ENCODE peak calls at places on chromosomes 6 and 20, in seven cellular contexts. One of them, this sample, is unnamed.
A peak's percentile ranks its signal among the peaks of the same experiment; 100 is the strongest.

GRCh38 chr6:140768133-140768532 is 1364.6 kb upstream of the GJE1 start:
- DNase-seq in mammary epithelial cell: no peak
- DNase-seq in fibroblast of lung: no peak
- DNase-seq in right lobe of liver: no peak
- DNase-seq in cardiac muscle cell: no peak
- DNase-seq in IMR-90: no peak
- DNase-seq in pancreas: no peak
- DNase-seq in this sample: no peak

GRCh38 chr6:39342692-39343460 is 20.4 kb upstream of the KCNK16 start:
- DNase-seq in mammary epithelial cell: no peak
- DNase-seq in fibroblast of lung: peak; percentile 4
- DNase-seq in right lobe of liver: no peak
- DNase-seq in cardiac muscle cell: no peak
- DNase-seq in IMR-90: no peak
- DNase-seq in pancreas: no peak
- DNase-seq in this sample: no peak

GRCh38 chr6:7922596-7922995 is 12.0 kb upstream of the TXNDC5 start:
- DNase-seq in mammary epithelial cell: no peak
- DNase-seq in fibroblast of lung: peak; percentile 49
- DNase-seq in right lobe of liver: no peak
- DNase-seq in cardiac muscle cell: no peak
- DNase-seq in IMR-90: peak; percentile 37
- DNase-seq in pancreas: no peak
- DNase-seq in this sample: no peak

GRCh38 chr6:72672906-72673305 is 51.0 kb downstream of the KCNQ5 start:
- DNase-seq in mammary epithelial cell: no peak
- DNase-seq in fibroblast of lung: no peak
- DNase-seq in right lobe of liver: no peak
- DNase-seq in cardiac muscle cell: no peak
- DNase-seq in IMR-90: no peak
- DNase-seq in pancreas: no peak
- DNase-seq in this sample: no peak

GRCh38 chr6:98838027-98838426 is 3.7 kb downstream of the POU3F2 start:
- DNase-seq in mammary epithelial cell: no peak
- DNase-seq in fibroblast of lung: no peak
- DNase-seq in right lobe of liver: no peak
- DNase-seq in cardiac muscle cell: no peak
- DNase-seq in IMR-90: no peak
- DNase-seq in pancreas: no peak
- DNase-seq in this sample: no peak

GRCh38 chr20:25282034-25282781 is 34.3 kb downstream of the PYGB start:
- DNase-seq in mammary epithelial cell: no peak
- DNase-seq in fibroblast of lung: no peak
- DNase-seq in right lobe of liver: peak; percentile 37
- DNase-seq in cardiac muscle cell: no peak
- DNase-seq in IMR-90: no peak
- DNase-seq in pancreas: peak; percentile 1
- DNase-seq in this sample: no peak

GRCh38 chr6:48835421-48835958 is 627.6 kb downstream of the MMUT start:
- DNase-seq in mammary epithelial cell: no peak
- DNase-seq in fibroblast of lung: peak; percentile 62
- DNase-seq in right lobe of liver: no peak
- DNase-seq in cardiac muscle cell: no peak
- DNase-seq in IMR-90: no peak
- DNase-seq in pancreas: no peak
- DNase-seq in this sample: no peak

GRCh38 chr20:48380661-48381060 is 447.1 kb downstream of the PREX1 start:
- DNase-seq in mammary epithelial cell: no peak
- DNase-seq in fibroblast of lung: no peak
- DNase-seq in right lobe of liver: no peak
- DNase-seq in cardiac muscle cell: no peak
- DNase-seq in IMR-90: no peak
- DNase-seq in pancreas: no peak
- DNase-seq in this sample: no peak

GRCh38 chr6:43559328-43559727 is 16.5 kb downstream of the XPO5 start:
- DNase-seq in mammary epithelial cell: no peak
- DNase-seq in fibroblast of lung: no peak
- DNase-seq in right lobe of liver: no peak
- DNase-seq in cardiac muscle cell: no peak
- DNase-seq in IMR-90: no peak
- DNase-seq in pancreas: no peak
- DNase-seq in this sample: no peak

GRCh38 chr6:75275067-75275466 is 9.5 kb downstream of the TMEM30A start:
- DNase-seq in mammary epithelial cell: peak; percentile 79
- DNase-seq in fibroblast of lung: peak; percentile 86
- DNase-seq in right lobe of liver: no peak
- DNase-seq in cardiac muscle cell: no peak
- DNase-seq in IMR-90: peak; percentile 97
- DNase-seq in pancreas: no peak
- DNase-seq in this sample: no peak

GRCh38 chr6:75281643-75282042 is 2.9 kb downstream of the TMEM30A start:
- DNase-seq in mammary epithelial cell: no peak
- DNase-seq in fibroblast of lung: no peak
- DNase-seq in right lobe of liver: no peak
- DNase-seq in cardiac muscle cell: no peak
- DNase-seq in IMR-90: no peak
- DNase-seq in pancreas: no peak
- DNase-seq in this sample: no peak

GRCh38 chr6:75280131-75280855 is 4.3 kb downstream of the TMEM30A start:
- DNase-seq in mammary epithelial cell: no peak
- DNase-seq in fibroblast of lung: peak; percentile 33
- DNase-seq in right lobe of liver: no peak
- DNase-seq in cardiac muscle cell: no peak
- DNase-seq in IMR-90: peak; percentile 45
- DNase-seq in pancreas: no peak
- DNase-seq in this sample: no peak

GRCh38 chr6:75279418-75279817 is 5.2 kb downstream of the TMEM30A start:
- DNase-seq in mammary epithelial cell: no peak
- DNase-seq in fibroblast of lung: no peak
- DNase-seq in right lobe of liver: no peak
- DNase-seq in cardiac muscle cell: no peak
- DNase-seq in IMR-90: no peak
- DNase-seq in pancreas: no peak
- DNase-seq in this sample: no peak

DNA sequence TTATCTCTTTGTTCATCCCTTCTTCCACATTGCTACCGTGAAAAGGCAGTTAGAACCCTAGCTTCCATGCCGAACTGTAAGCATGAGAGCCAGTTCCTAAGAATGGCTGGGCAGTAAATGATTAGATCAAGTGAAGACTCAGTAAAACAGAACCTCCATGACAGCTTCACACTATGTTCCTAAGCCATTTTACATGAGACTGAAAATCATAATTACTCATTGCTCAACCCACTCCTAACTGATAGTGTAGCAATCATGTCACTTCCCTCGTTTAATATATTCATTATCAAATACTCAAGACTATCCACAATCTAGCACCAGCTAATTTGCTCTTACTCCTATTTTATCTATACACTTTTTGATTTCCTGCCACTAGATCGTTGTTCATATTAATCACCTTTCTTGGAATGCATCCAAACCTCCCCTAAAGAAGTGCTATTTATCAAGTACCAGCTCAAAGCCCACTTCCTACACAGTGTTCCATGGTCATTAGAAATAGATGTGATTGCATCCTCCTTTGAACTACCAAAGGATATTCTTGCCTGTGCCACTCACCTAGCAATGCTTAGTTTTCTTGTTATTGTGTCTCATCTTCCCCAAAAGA is 6.0 kb downstream of the TMEM30A start:
- DNase-seq in mammary epithelial cell: peak; percentile 26
- DNase-seq in fibroblast of lung: no peak
- DNase-seq in right lobe of liver: no peak
- DNase-seq in cardiac muscle cell: no peak
- DNase-seq in IMR-90: no peak
- DNase-seq in pancreas: no peak
- DNase-seq in this sample: no peak
- H3K4me1 ChIP-seq in mammary epithelial cell: peaks cover 25% of the 10 kb centered on the region
- H3K4me1 ChIP-seq in fibroblast of lung: peaks cover 13% of the 10 kb centered on the region
- H3K4me1 ChIP-seq in right lobe of liver: no peaks in the 10 kb centered on the region
- H3K4me1 ChIP-seq in cardiac muscle cell: peaks cover 49% of the 10 kb centered on the region
- H3K4me1 ChIP-seq in IMR-90: peaks cover 17% of the 10 kb centered on the region
- H3K4me1 ChIP-seq in pancreas: peaks cover 47% of the 10 kb centered on the region
- H3K4me1 ChIP-seq in this sample: peaks cover 98% of the 10 kb centered on the region

GRCh38 chr6:31592396-31592771 is 422 bp downstream of the NCR3 start:
- DNase-seq in mammary epithelial cell: no peak
- DNase-seq in fibroblast of lung: no peak
- DNase-seq in right lobe of liver: no peak
- DNase-seq in cardiac muscle cell: no peak
- DNase-seq in IMR-90: no peak
- DNase-seq in pancreas: no peak
- DNase-seq in this sample: no peak
- H3K4me1 ChIP-seq in mammary epithelial cell: no peaks in the 10 kb centered on the region
- H3K4me1 ChIP-seq in fibroblast of lung: no peaks in the 10 kb centered on the region
- H3K4me1 ChIP-seq in right lobe of liver: no peaks in the 10 kb centered on the region
- H3K4me1 ChIP-seq in cardiac muscle cell: no peaks in the 10 kb centered on the region
- H3K4me1 ChIP-seq in IMR-90: no peaks in the 10 kb centered on the region
- H3K4me1 ChIP-seq in pancreas: no peaks in the 10 kb centered on the region
- H3K4me1 ChIP-seq in this sample: peaks cover 12% of the 10 kb centered on the region

GRCh38 chr6:149194815-149195558 is 122.5 kb upstream of the TAB2 start:
- DNase-seq in mammary epithelial cell: no peak
- DNase-seq in fibroblast of lung: no peak
- DNase-seq in right lobe of liver: no peak
- DNase-seq in cardiac muscle cell: peak; percentile 76
- DNase-seq in IMR-90: no peak
- DNase-seq in pancreas: no peak
- DNase-seq in this sample: no peak

GRCh38 chr6:149197482-149197881 is 120.0 kb upstream of the TAB2 start:
- DNase-seq in mammary epithelial cell: no peak
- DNase-seq in fibroblast of lung: no peak
- DNase-seq in right lobe of liver: no peak
- DNase-seq in cardiac muscle cell: no peak
- DNase-seq in IMR-90: no peak
- DNase-seq in pancreas: no peak
- DNase-seq in this sample: no peak

GRCh38 chr6:149198265-149198664 is 119.2 kb upstream of the TAB2 start:
- DNase-seq in mammary epithelial cell: no peak
- DNase-seq in fibroblast of lung: no peak
- DNase-seq in right lobe of liver: no peak
- DNase-seq in cardiac muscle cell: no peak
- DNase-seq in IMR-90: no peak
- DNase-seq in pancreas: no peak
- DNase-seq in this sample: no peak

GRCh38 chr6:149200282-149200936 is 117.1 kb upstream of the TAB2 start:
- DNase-seq in mammary epithelial cell: no peak
- DNase-seq in fibroblast of lung: no peak
- DNase-seq in right lobe of liver: no peak
- DNase-seq in cardiac muscle cell: no peak
- DNase-seq in IMR-90: no peak
- DNase-seq in pancreas: no peak
- DNase-seq in this sample: no peak

DNA sequence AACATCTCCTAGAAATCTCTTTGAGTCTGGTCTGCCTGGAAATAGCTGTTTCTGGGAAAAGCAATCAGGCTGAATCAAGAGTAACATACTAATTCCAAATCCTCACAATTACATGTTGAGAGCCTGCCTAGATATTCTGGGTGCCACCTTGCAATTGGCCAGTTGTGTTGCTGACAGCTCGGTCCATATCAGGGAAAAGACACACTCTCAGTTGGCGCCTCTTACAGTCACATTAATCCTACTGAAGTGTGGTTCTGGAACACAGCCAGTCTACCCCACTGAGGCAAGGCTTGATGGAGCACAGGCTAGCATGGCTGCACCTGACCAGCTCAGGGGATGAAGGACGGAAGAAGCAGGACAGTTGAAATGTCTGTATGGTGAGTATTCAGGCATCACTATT is 121.4 kb upstream of the TAB2 start:
- DNase-seq in mammary epithelial cell: no peak
- DNase-seq in fibroblast of lung: no peak
- DNase-seq in right lobe of liver: no peak
- DNase-seq in cardiac muscle cell: peak; percentile 58
- DNase-seq in IMR-90: no peak
- DNase-seq in pancreas: no peak
- DNase-seq in this sample: no peak
- H3K4me1 ChIP-seq in mammary epithelial cell: no peaks in the 10 kb centered on the region
- H3K4me1 ChIP-seq in fibroblast of lung: no peaks in the 10 kb centered on the region
- H3K4me1 ChIP-seq in right lobe of liver: no peaks in the 10 kb centered on the region
- H3K4me1 ChIP-seq in cardiac muscle cell: peaks cover 18% of the 10 kb centered on the region
- H3K4me1 ChIP-seq in IMR-90: no peaks in the 10 kb centered on the region
- H3K4me1 ChIP-seq in pancreas: no peaks in the 10 kb centered on the region
- H3K4me1 ChIP-seq in this sample: no peaks in the 10 kb centered on the region

DNA sequence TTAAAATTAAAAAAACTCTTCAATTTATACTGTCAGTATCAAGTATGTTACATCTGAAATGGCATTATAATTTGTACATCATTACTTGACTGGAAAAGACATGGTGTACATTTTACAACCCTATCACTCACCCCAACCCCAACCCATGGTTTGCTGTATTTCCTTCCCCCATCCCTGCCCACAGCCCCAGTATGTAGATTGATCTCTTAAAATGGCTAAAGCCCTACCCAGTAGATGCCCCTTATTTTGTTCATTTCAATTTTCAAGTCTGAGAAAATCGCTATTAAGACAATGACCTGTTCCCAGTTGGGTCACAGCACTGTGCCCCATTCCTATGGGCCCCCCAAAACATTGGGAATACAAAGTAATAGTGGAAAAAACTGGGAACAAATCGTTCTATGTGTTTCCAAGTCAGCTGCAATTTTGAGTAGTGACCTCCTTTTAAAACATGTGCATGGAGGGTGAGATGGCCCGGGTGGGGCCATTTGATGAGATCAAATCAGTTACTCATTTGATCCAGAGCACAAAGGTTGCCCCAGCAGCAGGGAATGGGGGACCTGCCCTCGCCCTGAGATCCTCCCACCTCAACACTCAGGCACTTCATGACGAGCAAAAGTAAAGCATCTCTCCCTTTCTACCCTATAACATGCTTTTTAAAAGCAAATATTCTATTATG is 13.3 kb downstream of the EZR start:
- DNase-seq in mammary epithelial cell: no peak
- DNase-seq in fibroblast of lung: no peak
- DNase-seq in right lobe of liver: no peak
- DNase-seq in cardiac muscle cell: no peak
- DNase-seq in IMR-90: no peak
- DNase-seq in pancreas: no peak
- DNase-seq in this sample: no peak
- H3K4me1 ChIP-seq in mammary epithelial cell: peaks cover 50% of the 10 kb centered on the region
- H3K4me1 ChIP-seq in fibroblast of lung: peaks cover 9% of the 10 kb centered on the region
- H3K4me1 ChIP-seq in right lobe of liver: no peaks in the 10 kb centered on the region
- H3K4me1 ChIP-seq in cardiac muscle cell: peaks cover 47% of the 10 kb centered on the region
- H3K4me1 ChIP-seq in IMR-90: peaks cover 6% of the 10 kb centered on the region
- H3K4me1 ChIP-seq in pancreas: peaks cover 72% of the 10 kb centered on the region
- H3K4me1 ChIP-seq in this sample: peaks cover 84% of the 10 kb centered on the region

DNA sequence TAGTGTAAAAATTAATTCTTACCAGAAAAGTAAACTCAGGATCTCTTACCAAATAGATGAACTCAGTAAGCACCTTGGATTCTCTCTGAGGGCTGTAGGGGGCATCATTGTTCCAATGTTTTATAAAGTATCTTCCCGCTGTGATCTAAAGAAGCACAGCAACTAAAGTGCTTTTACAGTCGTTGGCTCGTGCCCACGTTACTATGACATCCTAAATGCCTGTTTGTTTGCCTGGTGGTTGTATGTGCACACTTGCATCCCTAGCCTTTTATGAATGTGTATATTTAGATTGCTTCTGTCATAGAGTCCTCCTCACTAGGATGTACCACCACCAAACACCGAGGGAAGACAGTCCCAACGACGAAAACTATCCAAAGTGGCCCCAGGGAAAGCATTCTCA is 34.5 kb downstream of the SLX4IP start:
- DNase-seq in mammary epithelial cell: peak; percentile 73
- DNase-seq in fibroblast of lung: peak; percentile 92
- DNase-seq in right lobe of liver: no peak
- DNase-seq in cardiac muscle cell: peak; percentile 62
- DNase-seq in IMR-90: peak; percentile 87
- DNase-seq in pancreas: no peak
- DNase-seq in this sample: peak; percentile 61
- H3K4me1 ChIP-seq in mammary epithelial cell: peaks cover 20% of the 10 kb centered on the region
- H3K4me1 ChIP-seq in fibroblast of lung: no peaks in the 10 kb centered on the region
- H3K4me1 ChIP-seq in right lobe of liver: no peaks in the 10 kb centered on the region
- H3K4me1 ChIP-seq in cardiac muscle cell: no peaks in the 10 kb centered on the region
- H3K4me1 ChIP-seq in IMR-90: peaks cover 4% of the 10 kb centered on the region
- H3K4me1 ChIP-seq in pancreas: peaks cover 7% of the 10 kb centered on the region
- H3K4me1 ChIP-seq in this sample: peaks cover 60% of the 10 kb centered on the region

This sample was measured in heart right ventricle.